ENCODE peak calls at places on chromosome 6, in six cellular contexts. G, Q, I, N, B and A are unnamed samples.

GRCh38 chr6:143773503-143773902 is 69.6 kb upstream of the LTV1 start:
- DNase-seq in G (no peak), Q (no peak), I (no peak), N (no peak), B (no peak), A (no peak)

GRCh38 chr6:135906542-135906941 is 55.0 kb downstream of the PDE7B start:
- DNase-seq in G (peak; percentile 63), Q (no peak), I (no peak), N (peak; percentile 76), B (no peak), A (no peak)

GRCh38 chr6:162854734-162855191 is 127.0 kb downstream of the PACRG start:
- DNase-seq in G (no peak), Q (peak; percentile 63), I (no peak), N (no peak), B (peak; percentile 14), A (no peak)

GRCh38 chr6:17998442-17998841 is 11.0 kb upstream of the KIF13A start:
- DNase-seq in G (peak; percentile 38), Q (no peak), I (no peak), N (no peak), B (no peak), A (no peak)

GRCh38 chr6:154733610-154734379 is 579 bp downstream of the SCAF8 start:
- DNase-seq in G (peak; percentile 98), Q (peak; percentile 96), I (peak; percentile 98), N (peak; percentile 91), B (peak; percentile 89), A (peak; percentile 63)

GRCh38 chr6:95547043-95547442 is 30.3 kb upstream of the MANEA start:
- DNase-seq in G (no peak), Q (no peak), I (no peak), N (no peak), B (no peak), A (no peak)

GRCh38 chr6:136549359-136550044 is 720 bp downstream of the MAP7 start:
- DNase-seq in G (no peak), Q (peak; percentile 87), I (peak; percentile 64), N (peak; percentile 33), B (peak; percentile 25), A (no peak)

GRCh38 chr6:24385536-24386269 is 17.0 kb upstream of the MRS2 start:
- DNase-seq in G (no peak), Q (no peak), I (no peak), N (no peak), B (no peak), A (no peak)

GRCh38 chr6:112041535-112041934 is 12.4 kb upstream of the CCN6 start:
- DNase-seq in G (no peak), Q (no peak), I (peak; percentile 34), N (no peak), B (no peak), A (no peak)

GRCh38 chr6:154298297-154298696 is 58.3 kb downstream of the IPCEF1 start:
- DNase-seq in G (peak; percentile 59), Q (no peak), I (no peak), N (peak; percentile 49), B (no peak), A (peak; percentile 66)

GRCh38 chr6:116253505-116254296 is at the start of gene TSPYL4:
- DNase-seq in G (peak; percentile 98), Q (peak; percentile 89), I (peak; percentile 99), N (peak; percentile 93), B (peak; percentile 91), A (peak; percentile 78)

GRCh38 chr6:11386323-11386722 is 151.2 kb upstream of the TMEM170B start:
- DNase-seq in G (no peak), Q (no peak), I (no peak), N (no peak), B (no peak), A (no peak)

DNA sequence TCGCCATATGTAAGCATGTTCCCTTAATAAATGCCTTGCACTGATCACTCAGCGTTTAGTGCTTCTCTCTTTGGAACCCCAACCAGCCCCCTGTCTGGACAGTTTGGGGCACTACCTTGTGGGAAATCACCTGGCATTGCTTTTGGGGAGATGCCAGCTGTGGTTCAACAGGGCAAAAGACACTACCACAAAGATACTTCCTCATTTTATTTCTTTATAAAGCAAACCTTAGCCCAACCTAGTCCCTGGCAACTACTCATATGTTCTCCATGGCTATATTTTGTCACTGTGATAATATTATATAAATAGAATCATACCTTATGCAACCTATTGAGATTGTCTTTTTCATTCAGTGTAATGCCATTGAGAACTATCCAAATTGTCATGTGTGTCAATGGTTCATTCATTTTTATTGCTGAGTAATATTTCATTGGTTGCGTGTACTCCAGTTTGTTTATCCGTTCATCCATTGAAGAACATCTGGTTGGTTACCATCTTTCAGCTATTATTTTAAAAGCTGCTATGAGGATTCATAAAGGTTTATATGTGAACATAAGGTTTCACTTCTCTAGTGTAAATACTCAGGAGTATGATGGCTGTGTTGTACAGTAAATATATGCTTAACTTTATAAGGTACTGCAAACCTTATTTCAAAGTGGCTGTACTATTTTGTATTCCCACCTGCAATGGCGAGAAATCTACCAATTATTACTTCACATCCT is 114.8 kb downstream of the MOXD1 start:
- DNase-seq in G (no peak), Q (no peak), I (no peak), N (no peak), B (no peak), A (no peak)
- TF ChIP-seq CTCF in G (no peak), Q (no peak), I (no peak), N (no peak), B (no peak), A (no peak)

GRCh38 chr6:21099338-21100314 is 493.9 kb upstream of the SOX4 start:
- DNase-seq in G (no peak), Q (no peak), I (no peak), N (no peak), B (no peak), A (no peak)

GRCh38 chr6:21098744-21099143 is 494.8 kb upstream of the SOX4 start:
- DNase-seq in G (no peak), Q (no peak), I (peak; percentile 42), N (no peak), B (no peak), A (no peak)

GRCh38 chr6:21091411-21091810 is 502.1 kb upstream of the SOX4 start:
- DNase-seq in G (no peak), Q (no peak), I (no peak), N (no peak), B (no peak), A (no peak)

GRCh38 chr6:21098134-21098533 is 495.4 kb upstream of the SOX4 start:
- DNase-seq in G (no peak), Q (no peak), I (peak; percentile 53), N (no peak), B (no peak), A (no peak)

DNA sequence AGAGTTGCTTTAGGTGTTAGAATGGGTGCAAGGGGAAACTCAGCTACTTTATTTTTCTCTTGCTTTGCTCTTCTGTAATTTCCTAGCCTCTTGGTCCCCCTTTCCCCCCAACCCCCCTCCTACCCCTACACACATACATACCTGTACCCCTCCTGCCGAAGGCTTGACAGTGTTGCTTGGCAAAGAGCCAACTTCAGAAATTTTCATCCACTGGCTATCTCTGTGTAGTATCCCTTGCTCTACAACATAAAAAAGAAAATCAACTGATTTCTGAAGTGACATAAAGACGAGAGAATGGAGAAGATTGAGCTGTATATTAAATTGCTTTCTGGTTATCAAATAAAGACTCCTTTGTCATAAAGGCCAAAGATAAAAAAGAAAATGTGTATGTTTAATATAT is 498.1 kb upstream of the SOX4 start:
- DNase-seq in G (no peak), Q (no peak), I (no peak), N (no peak), B (no peak), A (no peak)
- TF ChIP-seq CTCF in G (no peak), Q (no peak), I (no peak), N (no peak), B (no peak), A (no peak)

DNA sequence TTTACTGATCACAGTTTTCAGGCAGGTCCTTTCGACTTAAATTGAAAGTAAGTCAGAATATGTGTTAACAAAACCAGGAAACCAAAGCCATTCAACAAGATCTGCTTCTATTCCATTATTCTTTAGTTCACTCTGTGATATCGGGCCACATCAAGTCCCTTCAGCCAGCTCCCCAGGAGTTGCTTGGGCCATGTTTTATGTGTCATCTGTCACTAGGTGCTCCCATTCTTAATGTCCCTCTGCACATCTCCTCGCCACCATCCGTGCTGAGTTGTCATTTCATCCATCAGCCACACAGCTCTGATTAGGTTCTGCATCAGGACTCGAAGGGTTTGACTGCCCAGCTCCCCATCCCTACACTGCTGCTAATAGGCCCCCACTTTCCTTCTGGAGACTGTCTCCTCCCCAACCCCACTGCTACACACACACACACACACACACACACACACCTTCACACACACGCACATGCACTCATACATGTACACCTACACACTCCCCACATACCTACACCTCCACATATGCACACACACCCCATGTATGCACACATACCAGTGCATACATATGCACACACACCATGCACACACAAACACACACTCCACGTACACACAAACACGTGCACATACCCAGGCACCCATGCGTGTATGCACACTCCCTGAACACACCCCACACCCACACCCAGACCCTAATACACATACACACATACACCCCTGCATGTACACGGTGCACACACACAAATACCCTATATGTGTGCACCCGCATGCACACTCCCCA is 143.3 kb upstream of the GMDS start:
- DNase-seq in G (no peak), Q (no peak), I (no peak), N (no peak), B (no peak), A (no peak)
- TF ChIP-seq CTCF in G (no peak), Q (no peak), I (no peak), N (no peak), B (no peak), A (no peak)

GRCh38 chr6:89536230-89536629 is 102.3 kb downstream of the LYRM2 start:
- DNase-seq in G (no peak), Q (no peak), I (peak; percentile 80), N (peak; percentile 32), B (no peak), A (no peak)
- TF ChIP-seq CTCF in G (no peak), Q (no peak), I (peak; percentile 39), N (no peak), B (no peak), A (peak; percentile 4)